ENCODE peak calls at places on chromosomes 11 and 22, in five cellular contexts. Z is HEK293T, D is activated T-cell treated with anti-CD3 and anti-CD28 coated beads for 1 hour, X is fibroblast of lung, B is HFF-Myc. V is an unnamed sample.

GRCh38 chr11:100835854-100836253 is 148.8 kb downstream of the ARHGAP42 start:
- DNase-seq in Z (no peak), D (no peak), X (no peak), B (no peak), V (no peak)

GRCh38 chr11:12787847-12788246 is 113.6 kb downstream of the TEAD1 start:
- DNase-seq in Z (no peak), D (no peak), X (peak), B (no peak), V (no peak)

GRCh38 chr11:5690216-5690615 is 626 bp downstream of the TRIM22 start:
- DNase-seq in Z (no peak), D (no peak), X (peak), B (no peak), V (no peak)

GRCh38 chr22:40449676-40450035 is 79.3 kb downstream of the SGSM3 start:
- DNase-seq in Z (no peak), D (no peak), X (peak), B (peak), V (no peak)

GRCh38 chr11:87820026-87820425 is 355.2 kb downstream of the RAB38 start:
- DNase-seq in Z (no peak), D (no peak), X (peak), B (no peak), V (no peak)

GRCh38 chr22:30857103-30857502 is 111.5 kb downstream of the MORC2 start:
- DNase-seq in Z (peak), D (no peak), X (no peak), B (no peak), V (no peak)

GRCh38 chr22:42937164-42937854 is 77.6 kb downstream of the PACSIN2 start:
- DNase-seq in Z (no peak), D (no peak), X (peak), B (peak), V (no peak)

GRCh38 chr11:86091566-86091965 is 22.7 kb upstream of the PICALM start:
- DNase-seq in Z (no peak), D (no peak), X (peak), B (no peak), V (peak)

GRCh38 chr22:21631025-21631424 is 1.2 kb upstream of the YDJC start:
- DNase-seq in Z (no peak), D (no peak), X (no peak), B (no peak), V (no peak)

GRCh38 chr11:34653851-34654490 is 33.1 kb downstream of the EHF start:
- DNase-seq in Z (no peak), D (no peak), X (peak), B (peak), V (no peak)

V was measured in head of caudate nucleus.